ENCODE peak calls at places on chromosomes 11 and 22, in nine cellular contexts. S is ovary, J is sigmoid colon, X is tibial nerve, D is stomach, V is esophagus muscularis mucosa, N is A549, W is heart left ventricle, F is right lobe of liver. Y is an unnamed sample.
A peak's percentile ranks its signal among the peaks of the same experiment; 100 is the strongest.

GRCh38 chr11:124623861-124624525 is 1.3 kb downstream of the TBRG1 start:
- DNase-seq in S (no peak), J (no peak), X (no peak), D (no peak), V (no peak), N (no peak), W (no peak), F (no peak), Y (no peak)

GRCh38 chr11:43685483-43685882 is 4.9 kb downstream of the HSD17B12 start:
- DNase-seq in S (no peak), J (no peak), X (no peak), D (no peak), V (no peak), N (no peak), W (no peak), F (no peak), Y (no peak)

GRCh38 chr11:119721129-119722120 is 7.6 kb downstream of the NECTIN1 start:
- DNase-seq in S (no peak), J (no peak), X (no peak), D (no peak), V (no peak), N (peak; percentile 41), W (peak; percentile 52), F (no peak), Y (no peak)

GRCh38 chr11:86369668-86370067 is 5.0 kb upstream of the CCDC81 start:
- DNase-seq in S (no peak), J (no peak), X (no peak), D (no peak), V (no peak), N (no peak), W (no peak), F (no peak), Y (no peak)

GRCh38 chr11:110076388-110076965 is 16.7 kb upstream of the ZC3H12C start:
- DNase-seq in S (no peak), J (no peak), X (no peak), D (no peak), V (no peak), N (no peak), W (no peak), F (no peak), Y (no peak)

GRCh38 chr11:112834277-112834755 is 126.9 kb upstream of the NCAM1 start:
- DNase-seq in S (no peak), J (peak; percentile 93), X (no peak), D (peak; percentile 89), V (no peak), N (no peak), W (peak; percentile 70), F (peak; percentile 35), Y (no peak)

GRCh38 chr22:44723801-44724200 is 21.8 kb downstream of the PRR5 start:
- DNase-seq in S (no peak), J (no peak), X (no peak), D (no peak), V (no peak), N (peak; percentile 39), W (no peak), F (no peak), Y (no peak)

GRCh38 chr11:44538375-44539054 is 26.9 kb upstream of the CD82 start:
- DNase-seq in S (peak; percentile 79), J (peak; percentile 86), X (peak; percentile 78), D (peak; percentile 78), V (no peak), N (peak; percentile 91), W (peak; percentile 81), F (peak; percentile 75), Y (peak; percentile 93)

GRCh38 chr22:46162771-46163170 is 12.4 kb downstream of the PPARA start:
- DNase-seq in S (no peak), J (no peak), X (no peak), D (peak; percentile 68), V (no peak), N (no peak), W (no peak), F (peak; percentile 63), Y (no peak)

GRCh38 chr11:92929168-92930053 is 40.0 kb upstream of the MTNR1B start:
- DNase-seq in S (no peak), J (no peak), X (no peak), D (no peak), V (no peak), N (no peak), W (no peak), F (no peak), Y (no peak)

GRCh38 chr11:46594383-46594718 is 528 bp upstream of the AMBRA1 start:
- DNase-seq in S (no peak), J (no peak), X (no peak), D (no peak), V (no peak), N (no peak), W (no peak), F (no peak), Y (no peak)

GRCh38 chr11:7657306-7658025 is 15.8 kb downstream of the CYB5R2 start:
- DNase-seq in S (peak; percentile 66), J (peak; percentile 78), X (peak; percentile 63), D (peak; percentile 49), V (no peak), N (peak; percentile 49), W (no peak), F (peak; percentile 31), Y (no peak)

GRCh38 chr22:49616356-49617231 is 211.1 kb downstream of the BRD1 start:
- DNase-seq in S (no peak), J (no peak), X (no peak), D (no peak), V (no peak), N (no peak), W (no peak), F (no peak), Y (peak; percentile 51)

GRCh38 chr11:128302425-128303186 is 284.8 kb downstream of the ETS1 start:
- DNase-seq in S (no peak), J (no peak), X (no peak), D (no peak), V (no peak), N (no peak), W (no peak), F (no peak), Y (no peak)

DNA sequence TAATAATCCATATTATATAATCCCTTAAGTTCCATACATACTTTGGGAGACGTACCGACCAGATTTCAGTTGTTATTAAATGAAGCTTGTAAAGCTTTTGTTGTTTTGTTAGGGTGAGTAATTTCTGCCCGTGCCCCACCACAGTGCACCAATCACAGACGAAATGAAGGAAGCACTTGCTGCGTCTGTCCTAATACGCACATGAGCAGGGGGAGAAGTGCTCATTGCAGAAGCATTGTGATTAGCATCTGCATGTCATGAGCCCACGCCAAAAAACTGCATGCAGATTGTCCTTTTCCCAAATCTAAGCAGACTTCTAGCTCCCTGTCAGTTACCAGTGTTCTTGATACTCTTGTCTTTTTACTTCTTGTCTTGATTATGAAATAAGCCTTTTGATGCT is 15.5 kb downstream of the RBX1 start:
- DNase-seq in S (no peak), J (peak; percentile 8), X (no peak), D (no peak), V (no peak), N (no peak), W (no peak), F (no peak), Y (no peak)
- TF ChIP-seq POLR2A in S (no peak), J (no peak), X (no peak), D (no peak), V (no peak), N (no peak), W (no peak), F (no peak), Y (no peak)

GRCh38 chr22:36286096-36286957 is 33.4 kb downstream of the APOL1 start:
- DNase-seq in S (peak; percentile 85), J (peak; percentile 94), X (peak; percentile 75), D (peak; percentile 74), V (peak; percentile 96), N (peak; percentile 71), W (peak; percentile 79), F (peak; percentile 69), Y (peak; percentile 89)
- TF ChIP-seq POLR2A in S (peak; percentile 6), J (no peak), X (no peak), D (no peak), V (no peak), N (no peak), W (no peak), F (no peak), Y (no peak)

GRCh38 chr22:23800297-23801237 is 13.8 kb downstream of the SMARCB1 start:
- DNase-seq in S (no peak), J (no peak), X (no peak), D (no peak), V (no peak), N (no peak), W (no peak), F (no peak), Y (peak; percentile 86)

GRCh38 chr22:23801886-23802377 is 15.2 kb downstream of the SMARCB1 start:
- DNase-seq in S (no peak), J (no peak), X (no peak), D (no peak), V (no peak), N (no peak), W (no peak), F (no peak), Y (no peak)

GRCh38 chr22:23801238-23801821 is 14.6 kb downstream of the SMARCB1 start:
- DNase-seq in S (no peak), J (no peak), X (no peak), D (no peak), V (no peak), N (no peak), W (no peak), F (no peak), Y (no peak)

GRCh38 chr22:23804781-23805291 is 18.1 kb downstream of the SMARCB1 start:
- DNase-seq in S (no peak), J (no peak), X (no peak), D (no peak), V (no peak), N (no peak), W (no peak), F (no peak), Y (peak; percentile 68)

DNA sequence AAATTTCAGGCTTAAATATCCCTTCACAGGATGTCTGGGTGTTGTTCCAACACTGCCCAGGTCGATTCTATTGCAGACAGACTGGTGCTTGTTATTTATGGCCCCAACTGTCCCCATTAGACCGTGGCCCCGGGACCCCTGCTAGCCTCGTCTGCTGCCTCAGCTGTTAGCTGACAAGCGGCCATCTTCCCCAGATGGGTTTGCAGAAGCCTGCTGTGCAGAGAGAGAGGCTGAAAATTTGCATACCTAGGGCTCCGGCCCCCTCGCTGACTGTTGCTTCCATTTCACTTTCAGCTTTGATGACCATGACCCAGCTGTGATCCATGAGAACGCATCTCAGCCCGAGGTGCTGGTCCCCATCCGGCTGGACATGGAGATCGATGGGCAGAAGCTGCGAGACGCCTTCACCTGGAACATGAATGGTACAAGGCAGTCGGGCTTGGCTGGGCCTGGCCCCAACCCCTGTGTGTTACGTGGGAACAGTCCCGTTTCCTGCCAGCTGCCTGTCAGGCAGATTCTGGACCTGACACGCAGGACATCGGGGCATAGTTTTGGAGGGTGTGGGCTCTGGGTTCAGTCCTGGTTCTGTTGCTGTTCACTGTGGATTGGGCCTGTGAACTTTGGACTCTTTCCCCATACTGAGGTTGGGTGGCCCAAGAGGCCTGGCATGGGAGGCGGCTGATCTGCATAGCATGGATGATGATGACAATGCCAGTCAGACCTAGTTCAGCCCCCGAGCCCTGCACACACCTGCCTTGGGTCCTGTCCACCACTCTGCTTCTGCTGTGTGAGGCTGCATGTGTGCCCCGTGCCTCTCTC is 16.4 kb downstream of the SMARCB1 start:
- DNase-seq in S (no peak), J (no peak), X (no peak), D (no peak), V (no peak), N (no peak), W (no peak), F (no peak), Y (no peak)
- TF ChIP-seq POLR2A in S (no peak), J (no peak), X (no peak), D (no peak), V (no peak), N (no peak), W (no peak), F (no peak), Y (no peak)

GRCh38 chr11:17683378-17684161 is 35.8 kb upstream of the MYOD1 start:
- DNase-seq in S (no peak), J (no peak), X (no peak), D (no peak), V (no peak), N (no peak), W (no peak), F (peak; percentile 80), Y (no peak)
- TF ChIP-seq POLR2A in S (no peak), J (no peak), X (no peak), D (no peak), V (no peak), N (no peak), W (no peak), F (no peak), Y (no peak)

Y was measured in spleen.